ENCODE peak calls at places on chromosome 9, in five cellular contexts. T, A, V, X and Y are unnamed samples.

GRCh38 chr9:19901586-19901985 is 112.7 kb upstream of the SLC24A2 start:
- DNase-seq in V (no peak), A (no peak), X (no peak), T (no peak), Y (no peak)

GRCh38 chr9:131490514-131490913 is 12.2 kb upstream of the POMT1 start:
- DNase-seq in T (no peak), V (no peak), A (no peak), X (no peak), Y (no peak)

GRCh38 chr9:93655621-93656425 is 79.4 kb downstream of the PHF2 start:
- DNase-seq in A (no peak), X (peak; percentile 54), V (no peak), T (no peak), Y (peak; percentile 11)

GRCh38 chr9:72873456-72873855 is 79.4 kb downstream of the ALDH1A1 start:
- DNase-seq in A (no peak), V (no peak), X (no peak), T (no peak), Y (no peak)

GRCh38 chr9:92657296-92658094 is 12.4 kb downstream of the IPPK start:
- DNase-seq in V (no peak), T (no peak), A (no peak), X (no peak), Y (no peak)

GRCh38 chr9:131049829-131050715 is 41.1 kb downstream of the LAMC3 start:
- DNase-seq in A (no peak), V (no peak), T (no peak), X (no peak), Y (no peak)

GRCh38 chr9:124503713-124504529 is 3.3 kb downstream of the NR5A1 start:
- DNase-seq in V (no peak), A (no peak), X (no peak), T (no peak), Y (no peak)

GRCh38 chr9:93843396-93843795 is 111.8 kb downstream of the BARX1 start:
- DNase-seq in X (no peak), V (no peak), A (no peak), T (no peak), Y (no peak)

GRCh38 chr9:77764894-77765780 is 117.0 kb upstream of the GNA14 start:
- DNase-seq in X (no peak), A (peak; percentile 81), V (no peak), T (no peak), Y (no peak)

GRCh38 chr9:134602547-134603362 is 38.8 kb upstream of the COL5A1 start:
- DNase-seq in T (peak; percentile 30), X (peak; percentile 54), A (peak; percentile 96), V (peak; percentile 54), Y (no peak)

GRCh38 chr9:88425538-88425950 is 37.3 kb downstream of the SPIN1 start:
- DNase-seq in T (no peak), V (no peak), X (no peak), A (peak; percentile 60), Y (no peak)

GRCh38 chr9:134595014-134595413 is 46.6 kb upstream of the COL5A1 start:
- DNase-seq in A (no peak), V (peak; percentile 12), X (peak; percentile 47), T (no peak), Y (no peak)

GRCh38 chr9:90870646-90871326 is 69.2 kb downstream of the SYK start:
- DNase-seq in V (peak; percentile 34), X (no peak), T (no peak), A (peak; percentile 61), Y (no peak)

GRCh38 chr9:126420643-126421564 is 94.3 kb downstream of the MVB12B start:
- DNase-seq in T (no peak), V (no peak), X (no peak), A (no peak), Y (no peak)

GRCh38 chr9:129177791-129178578 is at the start of gene IER5L:
- DNase-seq in T (peak; percentile 97), V (peak; percentile 97), A (peak; percentile 95), X (peak; percentile 98), Y (peak; percentile 95)

GRCh38 chr9:128987800-128988199 is 40.3 kb downstream of the NUP188 start:
- DNase-seq in X (no peak), A (peak; percentile 84), T (no peak), V (no peak), Y (no peak)

GRCh38 chr9:75903785-75904360 is 13.4 kb downstream of the PCSK5 start:
- DNase-seq in X (no peak), A (no peak), V (peak; percentile 37), T (no peak), Y (no peak)

GRCh38 chr9:105415344-105415980 is 32.4 kb upstream of the FSD1L start:
- DNase-seq in T (peak; percentile 25), V (peak; percentile 73), A (peak; percentile 59), X (no peak), Y (no peak)

GRCh38 chr9:133142657-133143592 is 20.8 kb downstream of the GBGT1 start:
- DNase-seq in V (no peak), T (no peak), X (peak; percentile 46), A (no peak), Y (no peak)

GRCh38 chr9:89000973-89001916 is 10.0 kb downstream of the S1PR3 start:
- DNase-seq in X (peak; percentile 91), V (peak; percentile 86), T (peak; percentile 76), A (peak; percentile 88), Y (peak; percentile 87)

GRCh38 chr9:121634800-121635261 is 16.6 kb upstream of the DAB2IP start:
- DNase-seq in V (no peak), X (no peak), A (no peak), T (no peak), Y (no peak)

GRCh38 chr9:8857330-8858249 is 1058.0 kb upstream of the DMAC1 start:
- DNase-seq in T (no peak), A (peak; percentile 60), V (peak; percentile 76), X (peak; percentile 83), Y (peak; percentile 76)

GRCh38 chr9:134325096-134325812 is 1.0 kb upstream of the RXRA start:
- DNase-seq in V (peak; percentile 68), T (peak; percentile 67), A (peak; percentile 49), X (peak; percentile 81), Y (peak; percentile 61)

GRCh38 chr9:75431388-75431787 is 343.1 kb downstream of the OSTF1 start:
- DNase-seq in A (no peak), T (no peak), V (no peak), X (no peak), Y (no peak)

GRCh38 chr9:84819446-84819845 is 149.9 kb downstream of the NTRK2 start:
- DNase-seq in A (no peak), X (no peak), T (no peak), V (no peak), Y (no peak)

GRCh38 chr9:36041491-36041890 is 4.8 kb downstream of the RECK start:
- DNase-seq in T (no peak), A (no peak), V (no peak), X (no peak), Y (no peak)

GRCh38 chr9:86585422-86586143 is 231.4 kb upstream of the TUT7 start:
- DNase-seq in A (peak; percentile 46), V (no peak), T (no peak), X (no peak), Y (no peak)

GRCh38 chr9:86800681-86801080 is 146.6 kb downstream of the GAS1 start:
- DNase-seq in A (no peak), V (no peak), T (no peak), X (no peak), Y (no peak)

GRCh38 chr9:75941066-75941465 is 50.6 kb downstream of the PCSK5 start:
- DNase-seq in A (no peak), V (no peak), T (peak; percentile 64), X (no peak), Y (no peak)

GRCh38 chr9:87599901-87600610 is 102.4 kb downstream of the DAPK1 start:
- DNase-seq in A (peak; percentile 90), T (no peak), X (no peak), V (peak; percentile 74), Y (no peak)

GRCh38 chr9:88420227-88420626 is 32.0 kb downstream of the SPIN1 start:
- DNase-seq in X (no peak), A (peak; percentile 5), T (no peak), V (no peak), Y (no peak)

GRCh38 chr9:121833061-121833460 is 181.6 kb downstream of the DAB2IP start:
- DNase-seq in T (no peak), A (no peak), X (peak; percentile 37), V (no peak), Y (no peak)

GRCh38 chr9:16247188-16247875 is 623.1 kb downstream of the BNC2 start:
- DNase-seq in X (no peak), T (no peak), V (no peak), A (peak; percentile 57), Y (no peak)

GRCh38 chr9:2087500-2088313 is 72.6 kb downstream of the SMARCA2 start:
- DNase-seq in X (no peak), T (no peak), V (no peak), A (peak; percentile 64), Y (no peak)

GRCh38 chr9:5364294-5364990 is 24.8 kb upstream of the RLN1 start:
- DNase-seq in V (no peak), T (no peak), A (peak; percentile 46), X (no peak), Y (no peak)
- H3K27ac ChIP-seq in V (no peak overlapping the region), T (no peak overlapping the region), A (no peak overlapping the region), X (no peak overlapping the region), Y (no peak overlapping the region)

GRCh38 chr9:135650408-135650807 is 11.1 kb upstream of the GLT6D1 start:
- DNase-seq in T (no peak), X (no peak), A (no peak), V (no peak), Y (no peak)
- H3K9me3 ChIP-seq in T (peaks cover 21% of the 10 kb centered on the region), X (peaks cover 41% of the 10 kb centered on the region), A (no peaks in the 10 kb centered on the region), V (no peaks in the 10 kb centered on the region), Y (peaks cover 45% of the 10 kb centered on the region)

DNA sequence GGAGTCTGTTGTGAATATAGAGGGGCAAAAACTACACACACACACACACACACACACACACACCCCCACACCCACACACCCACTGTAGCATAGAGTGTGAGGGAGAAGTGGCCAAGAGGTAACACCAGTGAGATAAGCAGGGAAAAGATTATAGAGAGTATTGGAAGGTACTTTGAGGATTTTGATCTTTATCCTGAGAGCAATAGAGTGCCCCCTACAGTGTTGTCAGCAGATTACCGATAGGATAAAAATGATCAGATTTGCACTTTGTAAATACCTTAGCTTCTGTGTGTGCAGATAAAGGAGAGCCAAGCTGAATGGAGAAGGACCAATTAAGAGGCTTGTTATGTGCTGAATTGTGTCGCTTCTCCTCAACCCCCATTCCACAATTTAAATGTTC is 32.3 kb downstream of the ERCC6L2 start:
- DNase-seq in V (no peak), X (no peak), A (no peak), T (no peak), Y (no peak)
- TF ChIP-seq CTCF in V (no peak), X (no peak), A (peak; percentile 31), T (no peak), Y (peak; percentile 17)

GRCh38 chr9:21524099-21524830 is 42.2 kb upstream of the IFNE start:
- DNase-seq in T (no peak), V (no peak), A (no peak), X (no peak), Y (no peak)
- H3K27ac ChIP-seq in T (no peak overlapping the region), V (no peak overlapping the region), A (no peak overlapping the region), X (no peak overlapping the region), Y (no peak overlapping the region)

GRCh38 chr9:137497921-137498719 is 39.0 kb upstream of the NSMF start:
- DNase-seq in A (no peak), T (no peak), X (peak; percentile 46), V (no peak), Y (no peak)
- H3K9me3 ChIP-seq in A (no peaks in the 10 kb centered on the region), T (no peaks in the 10 kb centered on the region), X (no peaks in the 10 kb centered on the region), V (no peaks in the 10 kb centered on the region), Y (no peaks in the 10 kb centered on the region)